ENCODE peak calls at places on chromosomes 4 and X, in five cellular contexts. J, E, K, V and U are unnamed samples.

GRCh38 chr4:3460926-3461325 is 2.2 kb upstream of the DOK7 start:
- DNase-seq in E (no peak), V (no peak), K (no peak), J (no peak), U (no peak)

GRCh38 chrX:130084651-130085237 is 25.6 kb downstream of the ELF4 start:
- DNase-seq in V (no peak), K (no peak), E (no peak), J (no peak), U (no peak)

GRCh38 chr4:184347251-184348239 is 126.8 kb downstream of the IRF2 start:
- DNase-seq in J (no peak), E (no peak), V (no peak), K (peak), U (no peak)

GRCh38 chr4:61468091-61468720 is 268.1 kb downstream of the ADGRL3 start:
- DNase-seq in V (no peak), K (no peak), J (no peak), E (no peak), U (no peak)

GRCh38 chrX:93420635-93421034 is 252.7 kb downstream of the NAP1L3 start:
- DNase-seq in J (no peak), E (no peak), V (no peak), K (no peak), U (no peak)

GRCh38 chrX:13716905-13717304 is 17.5 kb downstream of the TRAPPC2 start:
- DNase-seq in J (no peak), K (no peak), V (no peak), E (peak), U (no peak)

GRCh38 chr4:4216668-4217067 is 10.1 kb downstream of the OTOP1 start:
- DNase-seq in J (no peak), K (no peak), V (no peak), E (no peak), U (no peak)

GRCh38 chrX:133590703-133591505 is 175.6 kb upstream of the GPC4 start:
- DNase-seq in J (no peak), E (no peak), V (no peak), K (no peak), U (no peak)

GRCh38 chrX:139804482-139804881 is 96.5 kb upstream of the MCF2 start:
- DNase-seq in V (no peak), E (no peak), J (no peak), K (no peak), U (no peak)

GRCh38 chr4:86778169-86778568 is 71.0 kb downstream of the SLC10A6 start:
- DNase-seq in J (no peak), E (no peak), K (no peak), V (no peak), U (no peak)

GRCh38 chrX:68947882-68948605 is 119.2 kb downstream of the EFNB1 start:
- DNase-seq in J (no peak), E (no peak), V (no peak), K (no peak), U (no peak)

GRCh38 chr4:76011700-76012387 is 4.5 kb upstream of the CXCL9 start:
- DNase-seq in E (no peak), V (peak), J (no peak), K (no peak), U (no peak)

GRCh38 chrX:81174286-81174685 is 27.4 kb downstream of the HMGN5 start:
- DNase-seq in K (no peak), E (peak), V (no peak), J (no peak), U (no peak)

GRCh38 chrX:44267861-44268260 is 75.6 kb downstream of the EFHC2 start:
- DNase-seq in K (no peak), E (no peak), J (no peak), V (no peak), U (no peak)
- H3K27ac ChIP-seq in K (no peak), E (no peak), J (no peak), V (no peak), U (no peak)

GRCh38 chr4:145843651-145844050 is 95.0 kb downstream of the ZNF827 start:
- DNase-seq in K (no peak), J (no peak), E (no peak), V (no peak), U (no peak)
- H3K27ac ChIP-seq in K (no peak), J (no peak), E (no peak), V (peak), U (no peak)

DNA sequence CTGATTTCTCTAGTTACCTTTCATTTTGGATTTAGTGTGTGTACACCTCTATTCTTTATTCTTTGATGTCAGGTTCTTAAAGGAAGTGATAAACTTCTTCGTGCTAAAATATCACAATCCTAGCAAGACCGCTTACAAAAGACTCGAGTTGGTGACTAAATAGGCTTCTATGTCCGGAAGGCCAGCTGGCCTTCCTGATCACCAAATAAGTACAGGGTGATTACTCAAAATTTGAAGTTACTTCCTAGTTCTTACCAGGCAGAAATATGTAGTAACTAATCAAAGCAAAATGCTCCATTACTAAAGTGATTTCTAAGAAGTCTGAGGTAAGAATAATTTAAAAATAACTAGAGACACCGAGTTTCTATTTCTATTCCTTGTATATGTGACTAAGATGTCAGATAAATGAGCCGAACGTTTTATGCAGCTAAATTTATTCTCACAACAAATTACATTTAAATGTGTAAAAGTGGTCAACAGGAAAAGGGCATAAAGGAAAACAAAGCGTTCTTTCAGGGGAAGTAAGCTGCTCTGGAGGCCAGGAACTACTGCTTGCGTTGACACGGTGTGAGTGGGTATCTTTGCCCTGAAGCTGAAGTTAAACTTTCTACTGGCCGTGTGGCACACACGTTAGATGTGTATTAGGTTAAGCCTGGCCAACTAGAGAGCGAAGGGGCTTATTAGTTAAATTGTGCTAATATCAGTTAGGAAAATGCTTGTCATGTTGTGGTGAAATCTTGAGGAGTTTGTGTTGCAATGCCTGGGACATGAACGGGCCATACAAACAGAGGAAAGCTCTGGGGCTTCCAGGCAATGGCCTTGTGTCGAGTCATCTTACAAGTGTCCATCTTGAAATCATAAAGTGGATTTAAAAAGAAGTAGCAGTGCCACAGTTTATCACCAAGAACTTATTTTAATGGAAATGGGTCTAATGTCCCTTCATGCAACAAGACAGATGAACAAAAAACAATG is 62.4 kb downstream of the NSUN7 start:
- DNase-seq in K (no peak), V (no peak), J (no peak), E (no peak), U (no peak)
- H3K27ac ChIP-seq in K (no peak), V (no peak), J (no peak), E (no peak), U (no peak)

GRCh38 chr4:147863808-147864472 is 132.1 kb downstream of the ARHGAP10 start:
- DNase-seq in J (no peak), V (no peak), K (no peak), E (no peak), U (no peak)

GRCh38 chr4:147866532-147867271 is 134.8 kb downstream of the ARHGAP10 start:
- DNase-seq in K (peak), E (peak), J (peak), V (peak), U (peak)

GRCh38 chr4:147863111-147863747 is 131.3 kb downstream of the ARHGAP10 start:
- DNase-seq in K (no peak), E (no peak), J (no peak), V (no peak), U (no peak)

GRCh38 chr4:147864591-147864990 is 132.7 kb downstream of the ARHGAP10 start:
- DNase-seq in K (no peak), E (no peak), V (no peak), J (no peak), U (no peak)

DNA sequence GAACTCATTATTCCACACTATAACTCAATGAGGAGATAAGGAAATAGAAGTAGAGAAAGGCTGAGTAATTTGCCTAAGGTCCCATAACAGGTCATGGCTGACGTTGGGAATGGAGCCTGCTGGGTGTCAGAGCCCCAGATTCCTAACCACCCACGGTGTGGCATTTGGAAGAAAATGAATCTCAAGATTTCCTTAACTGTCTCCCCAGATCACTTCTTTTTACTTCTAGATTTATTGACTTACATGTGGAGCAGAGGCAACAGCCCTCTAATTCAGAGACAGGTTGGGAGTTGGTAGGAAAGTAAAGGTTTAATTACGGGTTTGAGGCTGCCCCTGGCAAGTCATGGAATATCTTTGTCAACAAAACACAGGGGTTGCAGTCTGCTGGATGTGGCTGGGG is 134.0 kb downstream of the ARHGAP10 start:
- DNase-seq in E (no peak), J (no peak), K (no peak), V (no peak), U (no peak)
- H3K27ac ChIP-seq in E (no peak), J (no peak), K (no peak), V (peak), U (no peak)

GRCh38 chr4:88643932-88644331 is 51.7 kb downstream of the HERC3 start:
- DNase-seq in K (no peak), E (no peak), J (no peak), V (no peak), U (no peak)
- H3K27ac ChIP-seq in K (no peak), E (no peak), J (no peak), V (no peak), U (no peak)

GRCh38 chr4:1544861-1545275 is 138.6 kb upstream of the NKX1-1 start:
- DNase-seq in E (no peak), V (no peak), J (peak), K (no peak), U (no peak)
- H3K27ac ChIP-seq in E (no peak), V (no peak), J (no peak), K (no peak), U (no peak)

GRCh38 chr4:42150653-42151567 is 1.5 kb downstream of the BEND4 start:
- DNase-seq in V (no peak), E (no peak), J (no peak), K (peak), U (no peak)
- H3K27ac ChIP-seq in V (no peak), E (no peak), J (no peak), K (no peak), U (no peak)